ENCODE peak calls at places on chromosome 1, in five cellular contexts. X, R, U, Q and Y are unnamed samples.

GRCh38 chr1:52631759-52632331 is 1.1 kb upstream of the SHISAL2A start:
- DNase-seq in Q (no peak), R (no peak), U (no peak), X (no peak), Y (no peak)

GRCh38 chr1:109483658-109484518 is at the start of gene ATXN7L2:
- DNase-seq in Q (peak; percentile 79), X (peak; percentile 91), R (peak; percentile 97), U (peak; percentile 92), Y (peak; percentile 83)

GRCh38 chr1:172540635-172541034 is 7.7 kb downstream of the SUCO start:
- DNase-seq in X (no peak), R (no peak), Q (no peak), U (no peak), Y (no peak)

GRCh38 chr1:67367370-67368345 is 60.0 kb downstream of the IL12RB2 start:
- DNase-seq in R (no peak), Q (no peak), U (peak; percentile 15), X (peak; percentile 58), Y (peak; percentile 59)

GRCh38 chr1:64050601-64051000 is 152.8 kb upstream of the UBE2U start:
- DNase-seq in Q (no peak), U (no peak), X (no peak), R (no peak), Y (no peak)

GRCh38 chr1:6082430-6082971 is 36.8 kb downstream of the KCNAB2 start:
- DNase-seq in U (no peak), X (no peak), R (peak; percentile 50), Q (no peak), Y (peak; percentile 8)

GRCh38 chr1:17538428-17539130 is 919 bp upstream of the ARHGEF10L start:
- DNase-seq in X (peak; percentile 70), U (no peak), Q (no peak), R (peak; percentile 94), Y (no peak)

GRCh38 chr1:43319288-43319687 is 18.3 kb upstream of the MPL start:
- DNase-seq in Q (no peak), R (no peak), U (no peak), X (no peak), Y (no peak)

GRCh38 chr1:5532811-5533210 is 459.4 kb downstream of the NPHP4 start:
- DNase-seq in R (no peak), X (no peak), U (no peak), Q (no peak), Y (no peak)

GRCh38 chr1:202836616-202837403 is 26.1 kb downstream of the PCAT6 start:
- DNase-seq in X (no peak), R (no peak), Q (no peak), U (no peak), Y (no peak)

GRCh38 chr1:207423560-207424292 is 30.4 kb upstream of the CR2 start:
- DNase-seq in R (peak; percentile 25), X (no peak), Q (no peak), U (no peak), Y (peak; percentile 22)